ENCODE peak calls at places on chromosomes 6 and 20, in seven cellular contexts. U is NCI-H82; J is EH; A is activated CD8-positive, alpha-beta T cell treated with anti-CD3 and anti-CD28 coated beads for 36 hours; V is NCI-H1105; N is NAMALWA; R is stimulated activated CD4-positive, alpha-beta T cell treated with anti-CD3 and anti-CD28 coated beads, Interleukin-12 subunit alpha, Interleukin-12 subunit beta, amount 100 ng/mL, for 24 hours. F is an unnamed sample.

GRCh38 chr20:21564127-21564773 is 50.4 kb upstream of the NKX2-2 start:
- DNase-seq in U (no peak), J (no peak), A (no peak), V (no peak), N (no peak), R (no peak), F (no peak)

GRCh38 chr20:52010541-52010940 is 181.0 kb downstream of the ZFP64 start:
- DNase-seq in U (peak), J (no peak), A (no peak), V (no peak), N (no peak), R (no peak), F (peak)

GRCh38 chr6:104705095-104705707 is 154.5 kb downstream of the HACE1 start:
- DNase-seq in U (peak), J (peak), A (peak), V (no peak), N (no peak), R (peak), F (no peak)

GRCh38 chr20:44650777-44651493 is 564 bp downstream of the ADA start:
- DNase-seq in U (peak), J (peak), A (peak), V (no peak), N (peak), R (peak), F (no peak)

GRCh38 chr20:11438412-11438811 is 479.3 kb upstream of the BTBD3 start:
- DNase-seq in U (no peak), J (no peak), A (no peak), V (no peak), N (no peak), R (no peak), F (no peak)

GRCh38 chr6:24931752-24932691 is 3.7 kb downstream of the RIPOR2 start:
- DNase-seq in U (no peak), J (peak), A (peak), V (no peak), N (peak), R (no peak), F (no peak)

GRCh38 chr6:45212976-45213375 is 115.2 kb upstream of the RUNX2 start:
- DNase-seq in U (no peak), J (peak), A (no peak), V (no peak), N (no peak), R (no peak), F (no peak)

GRCh38 chr6:5992551-5993225 is 14.0 kb downstream of the NRN1 start:
- DNase-seq in U (peak), J (no peak), A (no peak), V (no peak), N (no peak), R (no peak), F (no peak)

GRCh38 chr6:151303231-151303630 is 63.5 kb downstream of the AKAP12 start:
- DNase-seq in U (no peak), J (no peak), A (no peak), V (no peak), N (no peak), R (no peak), F (no peak)

GRCh38 chr6:150286919-150287318 is 81.9 kb upstream of the IYD start:
- DNase-seq in U (no peak), J (peak), A (no peak), V (no peak), N (no peak), R (no peak), F (no peak)

GRCh38 chr6:13733178-13733851 is 21.7 kb upstream of the RANBP9 start:
- DNase-seq in U (no peak), J (peak), A (no peak), V (peak), N (no peak), R (no peak), F (no peak)

GRCh38 chr20:10708342-10709185 is 34.8 kb upstream of the JAG1 start:
- DNase-seq in U (peak), J (peak), A (no peak), V (no peak), N (no peak), R (no peak), F (no peak)

GRCh38 chr20:38501858-38502431 is 29.3 kb downstream of the RALGAPB start:
- DNase-seq in U (no peak), J (no peak), A (no peak), V (no peak), N (no peak), R (no peak), F (no peak)

F was measured in WERI-Rb-1.